ENCODE peak calls at places on chromosomes 4 and X, in five cellular contexts. One of them, this sample, is unnamed.

GRCh38 chrX:31333181-31333831 is 261.5 kb upstream of the FTHL17 start:
- DNase-seq in body of pancreas: no peak
- DNase-seq in fibroblast of the aortic adventitia: peak
- DNase-seq in progenitor cell of endocrine pancreas: no peak
- DNase-seq in A549: no peak
- DNase-seq in this sample: no peak

GRCh38 chr4:57190651-57191481 is 80.7 kb upstream of the IGFBP7 start:
- DNase-seq in body of pancreas: peak
- DNase-seq in fibroblast of the aortic adventitia: peak
- DNase-seq in progenitor cell of endocrine pancreas: peak
- DNase-seq in A549: peak
- DNase-seq in this sample: peak

GRCh38 chrX:102964941-102965340 is 27.9 kb downstream of the RAB40AL start:
- DNase-seq in body of pancreas: peak
- DNase-seq in fibroblast of the aortic adventitia: no peak
- DNase-seq in progenitor cell of endocrine pancreas: no peak
- DNase-seq in A549: no peak
- DNase-seq in this sample: no peak

GRCh38 chr4:151600432-151600831 is 160.4 kb downstream of the GATB start:
- DNase-seq in body of pancreas: no peak
- DNase-seq in fibroblast of the aortic adventitia: no peak
- DNase-seq in progenitor cell of endocrine pancreas: no peak
- DNase-seq in A549: no peak
- DNase-seq in this sample: no peak

GRCh38 chr4:158176108-158176507 is 3.3 kb upstream of the GASK1B start:
- DNase-seq in body of pancreas: peak
- DNase-seq in fibroblast of the aortic adventitia: peak
- DNase-seq in progenitor cell of endocrine pancreas: no peak
- DNase-seq in A549: no peak
- DNase-seq in this sample: no peak

GRCh38 chr4:88963817-88964216 is 93.2 kb downstream of the FAM13A start:
- DNase-seq in body of pancreas: no peak
- DNase-seq in fibroblast of the aortic adventitia: no peak
- DNase-seq in progenitor cell of endocrine pancreas: no peak
- DNase-seq in A549: peak
- DNase-seq in this sample: no peak

GRCh38 chrX:69221239-69222102 is 56.2 kb upstream of the PJA1 start:
- DNase-seq in body of pancreas: no peak
- DNase-seq in fibroblast of the aortic adventitia: no peak
- DNase-seq in progenitor cell of endocrine pancreas: no peak
- DNase-seq in A549: no peak
- DNase-seq in this sample: no peak

GRCh38 chr4:85637778-85638177 is 162.8 kb downstream of the ARHGAP24 start:
- DNase-seq in body of pancreas: no peak
- DNase-seq in fibroblast of the aortic adventitia: no peak
- DNase-seq in progenitor cell of endocrine pancreas: no peak
- DNase-seq in A549: no peak
- DNase-seq in this sample: no peak

GRCh38 chr4:119861731-119862130 is 204.9 kb downstream of the MAD2L1 start:
- DNase-seq in body of pancreas: no peak
- DNase-seq in fibroblast of the aortic adventitia: no peak
- DNase-seq in progenitor cell of endocrine pancreas: no peak
- DNase-seq in A549: no peak
- DNase-seq in this sample: no peak

GRCh38 chr4:27881705-27882104 is 1021.1 kb downstream of the STIM2 start:
- DNase-seq in body of pancreas: no peak
- DNase-seq in fibroblast of the aortic adventitia: no peak
- DNase-seq in progenitor cell of endocrine pancreas: no peak
- DNase-seq in A549: no peak
- DNase-seq in this sample: no peak

GRCh38 chrX:9682456-9682855 is 83.2 kb downstream of the GPR143 start:
- DNase-seq in body of pancreas: peak
- DNase-seq in fibroblast of the aortic adventitia: peak
- DNase-seq in progenitor cell of endocrine pancreas: no peak
- DNase-seq in A549: no peak
- DNase-seq in this sample: no peak

GRCh38 chr4:6263541-6264540 is 5.8 kb upstream of the WFS1 start:
- DNase-seq in body of pancreas: no peak
- DNase-seq in fibroblast of the aortic adventitia: peak
- DNase-seq in progenitor cell of endocrine pancreas: no peak
- DNase-seq in A549: peak
- DNase-seq in this sample: peak

GRCh38 chr4:106312377-106312776 is 3.6 kb downstream of the TBCK start:
- DNase-seq in body of pancreas: no peak
- DNase-seq in fibroblast of the aortic adventitia: peak
- DNase-seq in progenitor cell of endocrine pancreas: no peak
- DNase-seq in A549: no peak
- DNase-seq in this sample: no peak

GRCh38 chrX:123731987-123732678 is 719 bp downstream of the THOC2 start:
- DNase-seq in body of pancreas: peak
- DNase-seq in fibroblast of the aortic adventitia: peak
- DNase-seq in progenitor cell of endocrine pancreas: no peak
- DNase-seq in A549: peak
- DNase-seq in this sample: peak

GRCh38 chrX:100673397-100673953 is 29.5 kb downstream of the SRPX2 start:
- DNase-seq in body of pancreas: no peak
- DNase-seq in fibroblast of the aortic adventitia: peak
- DNase-seq in progenitor cell of endocrine pancreas: no peak
- DNase-seq in A549: no peak
- DNase-seq in this sample: no peak

GRCh38 chr4:24550773-24551172 is 33.6 kb downstream of the DHX15 start:
- DNase-seq in body of pancreas: no peak
- DNase-seq in fibroblast of the aortic adventitia: no peak
- DNase-seq in progenitor cell of endocrine pancreas: no peak
- DNase-seq in A549: no peak
- DNase-seq in this sample: no peak

GRCh38 chr4:2827874-2828751 is 15.5 kb upstream of the ADD1 start:
- DNase-seq in body of pancreas: no peak
- DNase-seq in fibroblast of the aortic adventitia: no peak
- DNase-seq in progenitor cell of endocrine pancreas: no peak
- DNase-seq in A549: no peak
- DNase-seq in this sample: no peak

GRCh38 chrX:45623266-45623665 is 422.6 kb upstream of the DIPK2B start:
- DNase-seq in body of pancreas: no peak
- DNase-seq in fibroblast of the aortic adventitia: peak
- DNase-seq in progenitor cell of endocrine pancreas: no peak
- DNase-seq in A549: peak
- DNase-seq in this sample: no peak

GRCh38 chrX:118603981-118604380 is 108.4 kb downstream of the DOCK11 start:
- DNase-seq in body of pancreas: peak
- DNase-seq in fibroblast of the aortic adventitia: peak
- DNase-seq in progenitor cell of endocrine pancreas: peak
- DNase-seq in A549: peak
- DNase-seq in this sample: peak

GRCh38 chrX:131812847-131813825 is 210.0 kb upstream of the STK26 start:
- DNase-seq in body of pancreas: no peak
- DNase-seq in fibroblast of the aortic adventitia: peak
- DNase-seq in progenitor cell of endocrine pancreas: no peak
- DNase-seq in A549: peak
- DNase-seq in this sample: no peak

GRCh38 chrX:55867254-55867653 is 149.7 kb downstream of the RRAGB start:
- DNase-seq in body of pancreas: no peak
- DNase-seq in fibroblast of the aortic adventitia: peak
- DNase-seq in progenitor cell of endocrine pancreas: no peak
- DNase-seq in A549: no peak
- DNase-seq in this sample: no peak

GRCh38 chrX:17377795-17378194 is 2.8 kb downstream of the NHS start:
- DNase-seq in body of pancreas: no peak
- DNase-seq in fibroblast of the aortic adventitia: no peak
- DNase-seq in progenitor cell of endocrine pancreas: no peak
- DNase-seq in A549: peak
- DNase-seq in this sample: no peak

GRCh38 chr4:60605651-60606354 is 594.3 kb upstream of the ADGRL3 start:
- DNase-seq in body of pancreas: no peak
- DNase-seq in fibroblast of the aortic adventitia: peak
- DNase-seq in progenitor cell of endocrine pancreas: no peak
- DNase-seq in A549: no peak
- DNase-seq in this sample: no peak

GRCh38 chrX:63434206-63434605 is 83.1 kb upstream of the SPIN4 start:
- DNase-seq in body of pancreas: no peak
- DNase-seq in fibroblast of the aortic adventitia: no peak
- DNase-seq in progenitor cell of endocrine pancreas: no peak
- DNase-seq in A549: no peak
- DNase-seq in this sample: no peak

GRCh38 chrX:17519349-17519748 is 144.3 kb downstream of the NHS start:
- DNase-seq in body of pancreas: no peak
- DNase-seq in fibroblast of the aortic adventitia: peak
- DNase-seq in progenitor cell of endocrine pancreas: no peak
- DNase-seq in A549: no peak
- DNase-seq in this sample: no peak

GRCh38 chr4:24995346-24995745 is 35.4 kb downstream of the LGI2 start:
- DNase-seq in body of pancreas: no peak
- DNase-seq in fibroblast of the aortic adventitia: peak
- DNase-seq in progenitor cell of endocrine pancreas: no peak
- DNase-seq in A549: no peak
- DNase-seq in this sample: no peak

GRCh38 chr4:122771724-122772123 is 39.2 kb downstream of the BBS12 start:
- DNase-seq in body of pancreas: no peak
- DNase-seq in fibroblast of the aortic adventitia: no peak
- DNase-seq in progenitor cell of endocrine pancreas: no peak
- DNase-seq in A549: no peak
- DNase-seq in this sample: no peak

DNA sequence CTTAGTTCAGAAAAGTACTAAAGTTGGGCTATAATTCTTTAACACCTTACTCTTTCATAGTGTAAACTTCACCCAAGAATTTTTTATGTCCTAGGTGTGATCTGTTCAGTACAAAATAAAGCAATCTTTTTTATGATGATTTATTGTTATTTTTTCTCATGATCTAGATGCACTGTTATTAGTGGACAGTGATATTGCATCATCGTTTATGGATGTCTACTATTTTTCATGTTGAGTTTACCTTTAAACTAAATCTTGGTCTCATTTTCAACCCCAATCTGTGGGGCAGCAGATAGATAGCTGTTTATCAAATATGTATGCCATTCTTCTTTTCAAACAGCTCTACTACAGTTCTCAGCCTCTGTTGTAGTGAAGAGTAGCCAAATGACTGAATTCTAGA is 215.4 kb downstream of the UGT8 start:
- DNase-seq in body of pancreas: no peak
- DNase-seq in fibroblast of the aortic adventitia: no peak
- DNase-seq in progenitor cell of endocrine pancreas: no peak
- DNase-seq in A549: no peak
- DNase-seq in this sample: no peak
- TF ChIP-seq CTCF in body of pancreas: no peak
- TF ChIP-seq CTCF in fibroblast of the aortic adventitia: no peak
- TF ChIP-seq CTCF in progenitor cell of endocrine pancreas: no peak
- TF ChIP-seq CTCF in A549: no peak
- TF ChIP-seq CTCF in this sample: no peak

GRCh38 chr4:102710986-102711385 is 49.8 kb downstream of the MANBA start:
- DNase-seq in body of pancreas: no peak
- DNase-seq in fibroblast of the aortic adventitia: no peak
- DNase-seq in progenitor cell of endocrine pancreas: no peak
- DNase-seq in A549: no peak
- DNase-seq in this sample: no peak
- TF ChIP-seq CTCF in body of pancreas: no peak
- TF ChIP-seq CTCF in fibroblast of the aortic adventitia: no peak
- TF ChIP-seq CTCF in progenitor cell of endocrine pancreas: no peak
- TF ChIP-seq CTCF in A549: no peak
- TF ChIP-seq CTCF in this sample: no peak

GRCh38 chr4:174521800-174522182 is 497 bp downstream of the HPGD start:
- DNase-seq in body of pancreas: no peak
- DNase-seq in fibroblast of the aortic adventitia: no peak
- DNase-seq in progenitor cell of endocrine pancreas: no peak
- DNase-seq in A549: peak
- DNase-seq in this sample: peak
- TF ChIP-seq CTCF in body of pancreas: no peak
- TF ChIP-seq CTCF in fibroblast of the aortic adventitia: no peak
- TF ChIP-seq CTCF in progenitor cell of endocrine pancreas: no peak
- TF ChIP-seq CTCF in A549: peak
- TF ChIP-seq CTCF in this sample: no peak

DNA sequence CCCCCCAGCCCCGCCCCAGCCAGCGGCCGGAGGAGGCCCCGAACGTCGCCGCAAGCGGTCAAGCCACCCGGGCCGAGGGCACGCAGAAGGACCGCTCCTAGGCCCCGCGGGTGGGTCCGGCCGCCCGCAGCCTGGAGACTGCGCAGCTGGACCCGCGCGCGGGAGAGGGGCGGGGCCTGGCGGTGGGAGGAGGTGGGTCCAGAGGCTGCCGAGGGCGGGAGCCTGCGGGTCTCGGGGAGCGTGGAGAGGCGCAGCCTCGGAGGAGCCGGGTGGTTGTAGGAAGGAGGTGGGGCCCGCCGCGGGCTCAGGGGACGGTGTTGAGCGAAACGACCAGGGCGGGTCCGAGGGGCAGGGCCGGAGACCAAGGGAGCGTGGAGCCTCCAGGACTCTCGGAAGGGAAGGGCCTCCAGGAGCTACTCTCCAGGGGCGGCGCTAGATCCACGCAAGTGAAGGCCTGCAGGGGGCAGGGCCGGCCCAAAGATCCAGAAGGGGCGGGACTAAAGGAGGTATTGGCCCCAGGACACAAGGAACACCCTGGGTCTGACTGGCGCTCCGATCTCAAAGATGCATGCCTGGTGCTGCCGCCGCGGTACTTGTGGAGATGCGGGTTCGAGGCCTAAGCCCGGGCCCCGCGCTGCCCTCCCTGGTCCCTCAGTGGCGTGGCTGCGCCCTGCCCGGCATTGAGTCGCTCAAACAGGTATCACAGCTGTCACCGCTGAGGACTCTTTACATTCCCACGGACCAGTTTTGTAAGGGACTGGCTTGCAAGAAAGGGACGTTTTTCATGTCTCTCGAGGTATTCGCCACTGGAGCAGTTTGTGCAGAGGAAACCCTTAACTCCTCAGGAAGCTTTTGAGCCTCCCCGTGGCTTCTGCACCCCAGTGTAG is 5.9 kb downstream of the TIMM17B start:
- DNase-seq in body of pancreas: peak
- DNase-seq in fibroblast of the aortic adventitia: peak
- DNase-seq in progenitor cell of endocrine pancreas: peak
- DNase-seq in A549: peak
- DNase-seq in this sample: peak
- TF ChIP-seq CTCF in body of pancreas: no peak
- TF ChIP-seq CTCF in fibroblast of the aortic adventitia: peak
- TF ChIP-seq CTCF in progenitor cell of endocrine pancreas: peak
- TF ChIP-seq CTCF in A549: peak
- TF ChIP-seq CTCF in this sample: no peak

GRCh38 chrX:29911673-29912072 is 303.7 kb upstream of the MAGEB2 start:
- DNase-seq in body of pancreas: no peak
- DNase-seq in fibroblast of the aortic adventitia: peak
- DNase-seq in progenitor cell of endocrine pancreas: no peak
- DNase-seq in A549: peak
- DNase-seq in this sample: no peak
- TF ChIP-seq CTCF in body of pancreas: no peak
- TF ChIP-seq CTCF in fibroblast of the aortic adventitia: peak
- TF ChIP-seq CTCF in progenitor cell of endocrine pancreas: no peak
- TF ChIP-seq CTCF in A549: peak
- TF ChIP-seq CTCF in this sample: no peak

GRCh38 chr4:15197005-15197404 is 194.7 kb downstream of the CPEB2 start:
- DNase-seq in body of pancreas: no peak
- DNase-seq in fibroblast of the aortic adventitia: peak
- DNase-seq in progenitor cell of endocrine pancreas: no peak
- DNase-seq in A549: peak
- DNase-seq in this sample: peak
- TF ChIP-seq CTCF in body of pancreas: no peak
- TF ChIP-seq CTCF in fibroblast of the aortic adventitia: peak
- TF ChIP-seq CTCF in progenitor cell of endocrine pancreas: peak
- TF ChIP-seq CTCF in A549: peak
- TF ChIP-seq CTCF in this sample: no peak

GRCh38 chrX:2697741-2698294 is 6.7 kb downstream of the CD99 start:
- DNase-seq in body of pancreas: no peak
- DNase-seq in fibroblast of the aortic adventitia: peak
- DNase-seq in progenitor cell of endocrine pancreas: no peak
- DNase-seq in A549: no peak
- DNase-seq in this sample: no peak
- TF ChIP-seq CTCF in body of pancreas: no peak
- TF ChIP-seq CTCF in fibroblast of the aortic adventitia: no peak
- TF ChIP-seq CTCF in progenitor cell of endocrine pancreas: no peak
- TF ChIP-seq CTCF in A549: no peak
- TF ChIP-seq CTCF in this sample: no peak